ENCODE peak calls at places on chromosomes 12 and 14, in four cellular contexts. B is SW480, Z is T47D, F is HS-5. Y is an unnamed sample.

GRCh38 chr12:106584104-106585064 is 1.6 kb downstream of the RFX4 start:
- DNase-seq in B (no peak), Z (no peak), F (no peak), Y (no peak)

GRCh38 chr12:76329163-76329562 is 19.1 kb downstream of the BBS10 start:
- DNase-seq in B (peak), Z (no peak), F (peak), Y (peak)

GRCh38 chr12:88574278-88574677 is 6.0 kb downstream of the KITLG start:
- DNase-seq in B (no peak), Z (no peak), F (no peak), Y (no peak)

GRCh38 chr14:61461808-61462275 is 140.5 kb downstream of the PRKCH start:
- DNase-seq in B (peak), Z (peak), F (no peak), Y (peak)

GRCh38 chr12:54472494-54473262 is 724 bp downstream of the GTSF1 start:
- DNase-seq in B (no peak), Z (no peak), F (no peak), Y (no peak)

GRCh38 chr12:89769483-89769818 is 60.8 kb upstream of the ATP2B1 start:
- DNase-seq in B (no peak), Z (no peak), F (no peak), Y (no peak)

GRCh38 chr12:117035287-117035686 is 63.9 kb downstream of the TESC start:
- DNase-seq in B (no peak), Z (no peak), F (no peak), Y (no peak)

GRCh38 chr12:80053048-80053790 is 46.1 kb upstream of the OTOGL start:
- DNase-seq in B (no peak), Z (no peak), F (peak), Y (peak)

GRCh38 chr12:1272132-1272531 is 281.1 kb downstream of the ERC1 start:
- DNase-seq in B (no peak), Z (no peak), F (no peak), Y (no peak)

GRCh38 chr14:76024211-76024907 is 38.8 kb downstream of the IFT43 start:
- DNase-seq in B (no peak), Z (no peak), F (no peak), Y (no peak)

GRCh38 chr12:13727707-13728147 is 253.7 kb downstream of the GRIN2B start:
- DNase-seq in B (peak), Z (no peak), F (peak), Y (peak)

GRCh38 chr14:38824691-38825090 is 278.3 kb downstream of the SEC23A start:
- DNase-seq in B (no peak), Z (no peak), F (no peak), Y (no peak)

GRCh38 chr14:106459971-106460730 is 933.8 kb downstream of the TMEM121 start:
- DNase-seq in B (no peak), Z (peak), F (no peak), Y (no peak)

GRCh38 chr14:92712654-92713051 is 35.8 kb downstream of the LGMN start:
- DNase-seq in B (no peak), Z (no peak), F (no peak), Y (no peak)

GRCh38 chr12:92537235-92537960 is 165.4 kb upstream of the PLEKHG7 start:
- DNase-seq in B (peak), Z (no peak), F (no peak), Y (no peak)

GRCh38 chr14:61695695-61696527 is 598 bp downstream of the HIF1A start:
- DNase-seq in B (peak), Z (peak), F (no peak), Y (peak)

GRCh38 chr12:121388421-121388981 is 11.4 kb upstream of the RNF34 start:
- DNase-seq in B (no peak), Z (no peak), F (peak), Y (peak)

GRCh38 chr12:5379737-5380496 is 52.0 kb upstream of the NTF3 start:
- DNase-seq in B (peak), Z (no peak), F (no peak), Y (peak)

GRCh38 chr14:103281496-103282231 is 52.4 kb upstream of the EIF5 start:
- DNase-seq in B (peak), Z (peak), F (no peak), Y (peak)

GRCh38 chr12:47885012-47885501 is 19.7 kb downstream of the VDR start:
- DNase-seq in B (no peak), Z (no peak), F (no peak), Y (no peak)

GRCh38 chr12:75305412-75306332 is 24.5 kb downstream of the CAPS2 start:
- DNase-seq in B (no peak), Z (no peak), F (no peak), Y (no peak)

Y was measured in PC-3.